ENCODE peak calls at places on chromosome 19, in seven cellular contexts. S is pancreas; U is NCI-H1092; Y is central memory CD8-positive, alpha-beta T cell; N is fibroblast of the aortic adventitia; W is T-cell; R is cardiac fibroblast. A is an unnamed sample.

GRCh38 chr19:20422616-20423205 is 142.9 kb downstream of the ZNF737 start:
- DNase-seq in S (no peak), U (no peak), Y (no peak), N (no peak), W (no peak), R (peak), A (no peak)

GRCh38 chr19:31149306-31149975 is 199.8 kb downstream of the TSHZ3 start:
- DNase-seq in S (no peak), U (no peak), Y (no peak), N (no peak), W (no peak), R (no peak), A (no peak)

GRCh38 chr19:3358919-3359849 is 7.2 kb upstream of the NFIC start:
- DNase-seq in S (peak), U (no peak), Y (peak), N (no peak), W (peak), R (no peak), A (peak)

GRCh38 chr19:15457701-15458484 is 6.5 kb downstream of the RASAL3 start:
- DNase-seq in S (no peak), U (no peak), Y (no peak), N (no peak), W (no peak), R (peak), A (no peak)

GRCh38 chr19:37583340-37583739 is 11.3 kb downstream of the ZNF571 start:
- DNase-seq in S (no peak), U (no peak), Y (no peak), N (no peak), W (no peak), R (no peak), A (no peak)

GRCh38 chr19:13507053-13507611 is 853 bp upstream of the CACNA1A start:
- DNase-seq in S (no peak), U (no peak), Y (no peak), N (peak), W (no peak), R (peak), A (no peak)

GRCh38 chr19:41456342-41456918 is 13.5 kb downstream of the ERICH4 start:
- DNase-seq in S (no peak), U (no peak), Y (no peak), N (peak), W (no peak), R (peak), A (no peak)

GRCh38 chr19:15181394-15181793 is 19.4 kb downstream of the NOTCH3 start:
- DNase-seq in S (no peak), U (no peak), Y (no peak), N (no peak), W (no peak), R (no peak), A (no peak)

A was measured in psoas muscle.